ENCODE peak calls at places on chromosomes 3 and 15, in four cellular contexts. C is HepG2, G is A549, R is GM12878. W is an unnamed sample.

GRCh38 chr3:188262913-188263683 is 109.1 kb downstream of the LPP start:
- DNase-seq in C (peak; percentile 27), R (no peak), G (no peak), W (no peak)

GRCh38 chr15:78914027-78914764 is 30.6 kb downstream of the CTSH start:
- DNase-seq in R (no peak), C (peak; percentile 14), G (peak; percentile 50), W (peak; percentile 42)

GRCh38 chr3:33439421-33440327 is 531 bp downstream of the UBP1 start:
- DNase-seq in C (peak; percentile 21), G (peak; percentile 35), R (no peak), W (peak; percentile 65)

GRCh38 chr15:91113036-91113435 is 13.0 kb downstream of the SV2B start:
- DNase-seq in G (no peak), C (no peak), R (no peak), W (no peak)

GRCh38 chr15:95663156-95663831 is 667.2 kb upstream of the NR2F2 start:
- DNase-seq in G (no peak), C (no peak), R (no peak), W (no peak)

GRCh38 chr3:12120374-12121140 is 38.2 kb downstream of the TIMP4 start:
- DNase-seq in G (no peak), C (no peak), R (no peak), W (no peak)

GRCh38 chr15:91783001-91783400 is 70.5 kb upstream of the SLCO3A1 start:
- DNase-seq in R (no peak), G (no peak), C (no peak), W (no peak)

GRCh38 chr3:96538186-96538585 is 276.2 kb upstream of the EPHA6 start:
- DNase-seq in C (no peak), G (no peak), R (no peak), W (no peak)

GRCh38 chr15:52003710-52004109 is 15.3 kb upstream of the MAPK6 start:
- DNase-seq in C (no peak), R (no peak), G (no peak), W (no peak)

GRCh38 chr3:188470508-188471130 is 316.7 kb downstream of the LPP start:
- DNase-seq in R (no peak), G (no peak), C (no peak), W (no peak)

GRCh38 chr15:41895491-41895890 is 1.6 kb upstream of the SPTBN5 start:
- DNase-seq in R (no peak), C (no peak), G (no peak), W (no peak)

GRCh38 chr3:89314454-89314853 is 207.0 kb downstream of the EPHA3 start:
- DNase-seq in C (peak; percentile 14), R (no peak), G (no peak), W (peak; percentile 16)

GRCh38 chr3:5155241-5155640 is 32.3 kb upstream of the EDEM1 start:
- DNase-seq in G (no peak), C (no peak), R (no peak), W (no peak)

GRCh38 chr15:51079226-51079625 is 15.5 kb downstream of the TNFAIP8L3 start:
- DNase-seq in G (no peak), R (no peak), C (no peak), W (no peak)

GRCh38 chr15:70197945-70198361 is 100.2 kb upstream of the TLE3 start:
- DNase-seq in R (no peak), G (no peak), C (peak; percentile 52), W (peak; percentile 46)

GRCh38 chr3:186380622-186381380 is 18.8 kb upstream of the DGKG start:
- DNase-seq in R (no peak), G (no peak), C (no peak), W (no peak)

GRCh38 chr15:50791537-50791885 is 26.0 kb upstream of the SPPL2A start:
- DNase-seq in G (no peak), R (no peak), C (no peak), W (no peak)

GRCh38 chr15:82567661-82568060 is 27.4 kb upstream of the RPS17 start:
- DNase-seq in G (no peak), R (no peak), C (no peak), W (no peak)

GRCh38 chr3:141057436-141057835 is 6.3 kb downstream of the SPSB4 start:
- DNase-seq in R (no peak), C (no peak), G (no peak), W (no peak)

GRCh38 chr3:119279101-119279554 is 15.1 kb upstream of the ARHGAP31 start:
- DNase-seq in C (no peak), R (no peak), G (no peak), W (no peak)

GRCh38 chr3:157333551-157333991 is 103.1 kb upstream of the PTX3 start:
- DNase-seq in C (no peak), R (no peak), G (no peak), W (no peak)

GRCh38 chr3:79847928-79848327 is 80.1 kb upstream of the ROBO1 start:
- DNase-seq in G (no peak), C (no peak), R (no peak), W (no peak)

GRCh38 chr3:79844176-79844575 is 76.4 kb upstream of the ROBO1 start:
- DNase-seq in C (no peak), R (no peak), G (no peak), W (no peak)

GRCh38 chr3:79845546-79845945 is 77.7 kb upstream of the ROBO1 start:
- DNase-seq in C (no peak), R (no peak), G (no peak), W (no peak)

GRCh38 chr3:79843180-79843579 is 75.4 kb upstream of the ROBO1 start:
- DNase-seq in C (no peak), R (no peak), G (no peak), W (no peak)

DNA sequence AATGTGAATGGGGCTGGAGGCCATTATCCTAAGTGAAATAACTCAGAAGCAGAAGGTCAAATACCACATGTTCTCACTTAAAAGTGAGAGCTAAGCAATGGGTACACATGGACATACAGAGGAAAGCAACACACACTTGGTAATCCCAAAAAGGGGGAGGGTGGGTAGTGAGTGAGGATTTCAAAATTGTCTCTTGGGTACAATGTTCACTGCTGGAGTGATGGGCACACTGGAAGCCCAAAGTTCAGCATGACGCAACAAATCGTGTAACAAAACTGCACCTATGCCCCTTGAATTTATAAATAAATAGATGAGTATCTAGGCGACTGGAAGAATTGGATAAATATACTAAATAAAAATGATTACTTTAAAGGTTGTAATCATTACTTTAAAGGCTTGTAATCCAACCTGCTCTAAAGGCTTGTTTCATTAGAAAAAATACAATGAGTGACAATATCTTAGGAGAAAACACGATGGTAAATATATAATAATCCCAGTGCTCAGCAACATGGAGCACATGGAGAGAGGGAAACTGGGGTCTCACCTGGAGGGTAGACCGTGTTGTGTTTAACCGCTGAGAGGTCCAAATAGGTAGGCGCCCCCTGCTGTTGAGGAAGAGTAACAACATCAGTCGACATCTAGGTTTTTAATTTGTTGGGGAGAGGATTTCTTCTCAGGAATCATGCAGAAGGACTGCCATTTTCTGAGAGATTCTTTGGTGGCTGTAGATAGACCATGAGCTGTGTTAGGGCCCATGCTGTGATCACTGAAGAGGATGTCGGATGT is 78.5 kb upstream of the ROBO1 start:
- DNase-seq in C (peak; percentile 34), G (no peak), R (no peak), W (peak; percentile 28)
- TF ChIP-seq CTCF in C (peak; percentile 36), G (no peak), R (peak; percentile 46), W (peak; percentile 79)

GRCh38 chr3:43505351-43505750 is 116.5 kb downstream of the ANO10 start:
- DNase-seq in R (no peak), C (no peak), G (no peak), W (no peak)

GRCh38 chr3:43499256-43499655 is 122.6 kb downstream of the ANO10 start:
- DNase-seq in R (no peak), C (no peak), G (no peak), W (peak; percentile 24)

GRCh38 chr3:43506644-43507043 is 115.2 kb downstream of the ANO10 start:
- DNase-seq in G (no peak), R (no peak), C (no peak), W (no peak)

GRCh38 chr3:43497905-43498365 is 123.9 kb downstream of the ANO10 start:
- DNase-seq in R (no peak), G (no peak), C (no peak), W (no peak)

DNA sequence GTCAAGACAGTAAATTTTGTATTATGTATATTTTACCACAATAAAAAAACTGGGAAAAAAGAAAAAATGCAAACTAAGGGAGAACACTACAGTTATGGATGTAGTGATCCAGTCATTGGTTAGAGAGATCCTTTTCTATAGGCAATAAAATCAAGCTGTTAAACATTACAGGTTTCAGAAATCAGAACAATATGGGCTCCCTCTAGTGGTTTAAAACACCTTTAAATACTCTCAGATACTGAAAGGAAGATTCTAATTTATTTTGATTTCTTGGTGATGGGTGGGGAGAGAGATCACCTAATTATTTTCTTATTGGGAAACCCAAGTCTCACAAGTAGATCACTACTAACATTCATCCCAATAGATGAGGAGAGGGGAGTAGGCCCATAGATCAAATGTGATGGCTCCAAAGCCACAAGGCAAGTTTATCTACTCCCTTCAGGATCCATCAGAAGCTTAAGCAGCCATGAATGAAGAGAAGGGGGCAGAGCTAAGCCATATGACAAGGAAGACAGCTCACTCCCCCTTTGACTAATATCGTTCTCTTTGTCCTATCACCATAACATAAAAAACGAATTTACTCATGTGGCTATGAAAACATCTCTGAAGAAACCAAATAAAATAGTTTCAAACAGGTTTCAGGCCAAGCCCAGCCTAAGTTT is 118.6 kb downstream of the ANO10 start:
- DNase-seq in G (no peak), C (peak; percentile 15), R (no peak), W (peak; percentile 33)
- TF ChIP-seq MYC in G (no peak), C (no peak), R (no peak), W (no peak)

GRCh38 chr15:76376029-76376428 is 39.5 kb downstream of the ISL2 start:
- DNase-seq in G (no peak), R (no peak), C (no peak), W (no peak)
- TF ChIP-seq MAX in G (no peak), R (no peak), C (no peak), W (no peak)

GRCh38 chr15:86115138-86115801 is 35.6 kb downstream of the AGBL1 start:
- DNase-seq in C (no peak), R (no peak), G (no peak), W (no peak)
- TF ChIP-seq CTCF in C (no peak), R (peak; percentile 4), G (no peak), W (peak; percentile 32)

DNA sequence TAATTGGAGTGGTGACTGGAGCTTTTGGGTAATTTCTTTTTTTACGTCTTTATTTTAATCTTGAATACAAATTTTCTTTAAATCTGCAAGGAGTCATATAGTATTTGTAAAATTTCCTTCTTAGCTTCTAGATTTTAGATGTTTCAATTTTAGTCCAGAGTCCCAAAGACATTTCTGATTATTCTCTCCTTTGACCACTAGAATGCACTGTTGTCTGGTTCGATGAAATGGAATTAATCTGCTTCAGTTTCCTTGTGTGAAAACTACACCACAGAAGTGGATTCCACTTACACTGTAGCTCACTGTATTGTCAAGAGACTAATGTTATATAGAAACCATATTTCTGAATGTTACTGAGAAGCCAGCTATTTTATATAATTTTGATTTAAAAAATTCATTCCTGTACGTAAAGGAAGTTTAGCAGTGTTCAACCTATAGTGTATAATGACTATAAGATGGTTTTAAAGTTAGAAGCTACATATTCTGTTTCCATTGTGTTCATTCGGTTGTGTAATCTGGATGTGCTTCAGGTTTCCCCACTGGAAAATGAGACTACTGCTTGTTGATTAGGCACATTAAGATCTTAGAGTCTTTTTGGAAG is 6.1 kb downstream of the GRAMD1C start:
- DNase-seq in C (peak; percentile 39), G (peak; percentile 44), R (no peak), W (peak; percentile 46)
- TF ChIP-seq MYC in C (no peak), G (no peak), R (no peak), W (no peak)

W was measured in NB4.